ENCODE peak calls at places on chromosomes 2 and 18, in eight cellular contexts. X is fibroblast of pulmonary artery, U is HFF-Myc, A is GM10248, O is heart left ventricle, Z is transverse colon, Y is kidney, E is endodermal cell. G is an unnamed sample.

GRCh38 chr18:74040459-74041332 is 106.9 kb downstream of the FBXO15 start:
- DNase-seq in X (no peak), U (peak; percentile 5), A (peak; percentile 70), O (no peak), Z (peak; percentile 46), Y (no peak), E (peak; percentile 92), G (peak; percentile 65)

GRCh38 chr2:234939576-234939975 is 12.2 kb upstream of the SH3BP4 start:
- DNase-seq in X (no peak), U (no peak), A (no peak), O (no peak), Z (no peak), Y (no peak), E (no peak), G (no peak)

GRCh38 chr2:2536416-2537056 is 205.5 kb upstream of the MYT1L start:
- DNase-seq in X (no peak), U (no peak), A (no peak), O (no peak), Z (no peak), Y (no peak), E (peak; percentile 26), G (no peak)

GRCh38 chr2:29238497-29238896 is 123.3 kb downstream of the CLIP4 start:
- DNase-seq in X (peak; percentile 45), U (no peak), A (peak; percentile 58), O (no peak), Z (no peak), Y (no peak), E (peak; percentile 88), G (peak; percentile 58)

GRCh38 chr2:25700221-25700660 is 26.9 kb upstream of the DTNB start:
- DNase-seq in X (peak; percentile 50), U (no peak), A (peak; percentile 52), O (no peak), Z (no peak), Y (no peak), E (no peak), G (peak; percentile 56)

GRCh38 chr2:241217320-241218031 is 29.0 kb downstream of the ANO7 start:
- DNase-seq in X (peak; percentile 73), U (no peak), A (peak; percentile 88), O (peak; percentile 72), Z (peak; percentile 68), Y (peak; percentile 94), E (peak; percentile 89), G (peak; percentile 95)

GRCh38 chr2:152549428-152549827 is 167.8 kb downstream of the PRPF40A start:
- DNase-seq in X (no peak), U (no peak), A (no peak), O (no peak), Z (no peak), Y (no peak), E (no peak), G (no peak)

GRCh38 chr2:45826889-45827635 is 175.6 kb downstream of the PRKCE start:
- DNase-seq in X (peak; percentile 76), U (peak; percentile 85), A (no peak), O (peak; percentile 57), Z (peak; percentile 38), Y (no peak), E (no peak), G (no peak)

GRCh38 chr2:188068093-188068492 is 223.6 kb upstream of the GULP1 start:
- DNase-seq in X (no peak), U (no peak), A (no peak), O (no peak), Z (no peak), Y (no peak), E (no peak), G (no peak)

GRCh38 chr18:74897971-74898657 is 300.4 kb downstream of the ZNF407 start:
- DNase-seq in X (peak; percentile 42), U (peak; percentile 29), A (no peak), O (no peak), Z (no peak), Y (no peak), E (no peak), G (no peak)

GRCh38 chr2:123840016-123840415 is 185.1 kb upstream of the CNTNAP5 start:
- DNase-seq in X (no peak), U (no peak), A (no peak), O (no peak), Z (no peak), Y (no peak), E (no peak), G (no peak)

DNA sequence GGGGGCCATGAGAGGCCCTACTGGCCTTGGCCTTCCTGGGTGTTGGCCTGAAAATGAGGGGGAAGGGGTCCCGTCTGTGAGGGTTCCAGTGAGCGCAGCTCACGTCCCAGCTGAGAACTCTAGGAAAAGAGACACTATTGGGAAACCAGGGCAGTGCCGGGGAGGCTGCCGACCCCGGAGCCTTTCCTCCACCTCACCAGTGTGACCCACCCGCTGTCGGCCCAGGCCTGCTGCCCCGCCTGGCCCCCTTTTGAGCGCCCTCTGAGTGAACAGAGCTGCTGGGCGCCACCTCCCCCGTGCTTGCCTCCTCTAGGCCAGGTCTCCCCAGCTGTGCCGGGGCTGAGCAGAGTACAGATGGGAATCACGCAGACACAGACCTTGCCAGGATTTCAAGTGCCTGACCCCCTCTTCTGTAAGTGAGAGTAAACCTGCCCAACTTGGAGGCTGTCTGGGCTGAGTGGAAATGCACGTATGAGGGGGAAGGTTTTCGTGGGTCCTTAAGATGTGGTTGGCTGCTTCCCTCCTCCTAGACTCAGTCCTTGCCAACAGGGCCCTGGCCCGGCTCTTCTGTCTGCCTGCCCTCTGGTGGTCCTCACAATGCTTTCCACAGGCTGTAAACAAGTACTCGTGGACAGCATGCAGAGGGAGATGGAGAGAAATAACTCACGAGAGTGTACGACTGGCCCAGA is 17.3 kb upstream of the ARHGEF4 start:
- DNase-seq in X (no peak), U (no peak), A (no peak), O (no peak), Z (no peak), Y (no peak), E (no peak), G (no peak)
- TF ChIP-seq CTCF in X (no peak), U (no peak), A (no peak), O (no peak), Z (no peak), Y (no peak), E (peak; percentile 69), G (no peak)

DNA sequence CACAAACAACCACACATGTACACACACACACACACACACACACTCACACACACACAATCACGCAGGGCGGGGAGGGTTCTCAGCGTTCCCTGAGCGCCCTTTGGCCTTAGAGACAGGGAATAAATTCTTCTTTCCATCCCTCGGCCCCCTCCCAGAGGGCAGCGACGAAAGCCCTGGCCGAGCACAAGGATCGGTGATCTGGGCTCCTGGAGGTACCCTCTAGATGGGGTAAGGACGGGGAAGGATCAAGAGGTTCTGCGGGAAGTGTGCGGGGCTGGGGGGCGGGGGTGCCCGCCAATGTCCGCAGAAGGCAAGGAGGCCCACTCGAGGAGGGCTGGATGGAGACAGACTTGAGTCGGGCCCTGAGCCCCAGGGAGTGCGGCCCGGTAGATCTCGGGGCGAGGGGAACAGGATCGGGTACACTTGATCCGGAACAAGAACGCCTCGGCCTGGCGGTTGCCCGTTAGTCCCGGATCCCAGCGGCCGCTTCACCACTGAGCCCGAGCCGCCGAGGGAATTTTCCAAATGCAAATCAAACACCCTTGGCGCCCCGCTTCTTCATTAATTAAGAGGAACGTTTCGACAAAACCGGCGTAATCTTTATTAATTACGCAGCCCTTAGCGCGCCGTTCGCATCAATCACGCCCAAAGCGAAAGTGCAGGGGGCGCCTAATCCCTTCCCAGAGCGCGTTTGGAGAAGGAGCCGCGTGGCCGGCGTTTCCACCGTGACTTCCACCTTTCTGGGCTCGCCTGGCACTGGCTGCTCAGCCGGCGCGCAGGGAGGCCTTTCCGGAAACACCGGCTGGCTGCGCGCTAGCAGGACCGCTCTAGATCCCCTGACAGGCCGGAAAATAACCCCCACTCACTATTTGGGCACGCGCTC is 7.0 kb upstream of the PAX3 start:
- DNase-seq in X (no peak), U (no peak), A (no peak), O (no peak), Z (no peak), Y (no peak), E (peak; percentile 76), G (no peak)
- TF ChIP-seq CTCF in X (no peak), U (no peak), A (no peak), O (no peak), Z (no peak), Y (no peak), E (no peak), G (no peak)

DNA sequence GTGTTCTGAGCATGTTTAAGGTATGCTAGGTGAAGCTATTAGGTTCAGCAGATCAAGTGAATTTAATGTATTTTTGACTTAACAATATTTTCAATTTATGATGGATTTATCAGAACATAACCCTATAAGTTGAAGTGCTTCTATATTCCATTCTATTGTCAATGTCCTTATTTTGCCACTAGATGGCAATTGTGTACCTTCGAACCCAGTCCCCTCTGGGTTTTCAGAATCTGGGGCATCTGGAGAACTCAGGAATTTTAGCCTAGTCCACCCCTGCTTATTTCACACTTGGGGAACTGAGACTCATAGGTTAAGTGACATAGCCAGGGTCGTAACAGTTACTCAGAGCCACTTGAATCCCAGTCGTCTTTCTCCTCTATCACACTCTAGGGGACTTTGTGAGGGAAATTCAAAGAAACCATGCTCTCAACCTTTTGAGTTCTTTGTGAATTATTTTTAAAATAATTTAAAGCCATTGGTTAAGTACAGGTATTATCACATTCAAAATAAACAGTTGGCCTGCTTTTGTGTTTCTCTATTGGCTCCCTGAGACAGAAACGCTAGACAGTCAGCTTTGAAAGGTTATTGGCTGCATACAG is 144.9 kb downstream of the TTC27 start:
- DNase-seq in X (peak; percentile 78), U (peak; percentile 19), A (peak; percentile 33), O (no peak), Z (no peak), Y (no peak), E (peak; percentile 61), G (peak; percentile 30)
- TF ChIP-seq CTCF in X (peak; percentile 69), U (peak; percentile 48), A (peak; percentile 42), O (peak; percentile 65), Z (peak; percentile 81), Y (peak; percentile 68), E (peak; percentile 91), G (peak; percentile 25)

GRCh38 chr2:86049529-86049928 is 56.2 kb downstream of the POLR1A start:
- DNase-seq in X (no peak), U (no peak), A (no peak), O (no peak), Z (no peak), Y (no peak), E (peak; percentile 24), G (no peak)

GRCh38 chr2:86048383-86048701 is 57.3 kb downstream of the POLR1A start:
- DNase-seq in X (no peak), U (no peak), A (no peak), O (no peak), Z (no peak), Y (no peak), E (no peak), G (no peak)

GRCh38 chr2:86047575-86048382 is 57.9 kb downstream of the POLR1A start:
- DNase-seq in X (no peak), U (no peak), A (no peak), O (no peak), Z (no peak), Y (no peak), E (peak; percentile 30), G (no peak)

GRCh38 chr2:86050301-86050700 is 55.4 kb downstream of the POLR1A start:
- DNase-seq in X (no peak), U (no peak), A (no peak), O (no peak), Z (no peak), Y (no peak), E (peak; percentile 10), G (no peak)

DNA sequence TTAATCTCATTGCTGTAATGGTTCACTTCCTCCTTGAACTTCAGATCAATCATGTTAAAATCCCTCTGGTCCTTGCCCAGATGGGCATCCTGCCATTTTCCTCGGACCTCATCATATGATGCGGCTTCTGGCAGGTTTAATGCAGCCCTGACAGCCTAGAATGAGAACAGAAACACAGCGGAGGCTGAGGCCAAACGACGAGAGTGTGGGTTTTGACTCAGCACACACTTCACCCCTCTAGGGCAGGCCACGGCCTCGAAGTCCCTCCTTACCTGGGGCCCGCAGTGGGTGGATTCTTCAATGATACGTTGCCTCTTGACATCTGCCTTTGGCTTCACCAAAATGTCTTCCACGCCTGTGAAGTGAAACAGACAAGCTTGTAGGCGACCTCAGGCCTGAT is 56.8 kb downstream of the POLR1A start:
- DNase-seq in X (no peak), U (no peak), A (no peak), O (no peak), Z (no peak), Y (no peak), E (peak; percentile 11), G (no peak)
- TF ChIP-seq CTCF in X (no peak), U (no peak), A (no peak), O (no peak), Z (no peak), Y (no peak), E (no peak), G (no peak)